ENCODE peak calls at places on chromosomes 5 and 9, in four cellular contexts. L is kidney glomerular epithelial cell; Z is lower lobe of right lung; Y is CD4-positive, alpha-beta memory T cell. J is an unnamed sample.

GRCh38 chr9:116232425-116233159 is 79.0 kb downstream of the PAPPA start:
- DNase-seq in Y (no peak), L (peak), Z (no peak), J (no peak)

GRCh38 chr5:26622947-26623346 is 415.4 kb downstream of the CDH9 start:
- DNase-seq in L (no peak), Y (no peak), Z (no peak), J (no peak)

GRCh38 chr9:23717505-23717904 is 108.5 kb downstream of the ELAVL2 start:
- DNase-seq in Z (no peak), Y (no peak), L (no peak), J (no peak)

GRCh38 chr5:77851229-77852067 is 75.3 kb upstream of the TBCA start:
- DNase-seq in Y (no peak), L (no peak), Z (no peak), J (peak)

GRCh38 chr9:34612788-34613390 is 992 bp upstream of the RPP25L start:
- DNase-seq in Z (peak), Y (peak), L (peak), J (peak)

GRCh38 chr5:105789246-105789645 is 1881.5 kb downstream of the EFNA5 start:
- DNase-seq in Z (no peak), Y (no peak), L (peak), J (no peak)

GRCh38 chr9:27548055-27548741 is 18.6 kb upstream of the MOB3B start:
- DNase-seq in Y (no peak), L (peak), Z (no peak), J (peak)

GRCh38 chr9:105466898-105467455 is 19.1 kb downstream of the FSD1L start:
- DNase-seq in Z (no peak), Y (no peak), L (no peak), J (no peak)

GRCh38 chr5:180286-180918 is 10.9 kb upstream of the LRRC14B start:
- DNase-seq in Z (no peak), Y (no peak), L (no peak), J (no peak)

GRCh38 chr5:179858241-179858585 is 404 bp downstream of the MRNIP start:
- DNase-seq in L (peak), Z (peak), Y (peak), J (peak)

GRCh38 chr5:142888469-142889085 is 118.4 kb downstream of the ARHGAP26 start:
- DNase-seq in Y (no peak), Z (no peak), L (peak), J (peak)

GRCh38 chr5:138985256-138985655 is 110.1 kb upstream of the LRRTM2 start:
- DNase-seq in Z (no peak), Y (no peak), L (peak), J (peak)

GRCh38 chr9:6121707-6122106 is 93.9 kb upstream of the IL33 start:
- DNase-seq in Z (no peak), Y (no peak), L (no peak), J (peak)

GRCh38 chr5:55920784-55921183 is 69.6 kb downstream of the IL31RA start:
- DNase-seq in Z (no peak), Y (no peak), L (peak), J (peak)

GRCh38 chr5:152007556-152007955 is 82.9 kb upstream of the GLRA1 start:
- DNase-seq in Y (no peak), Z (no peak), L (no peak), J (no peak)

GRCh38 chr9:134210908-134211810 is 46.8 kb upstream of the RNU6ATAC start:
- DNase-seq in L (no peak), Z (peak), Y (no peak), J (no peak)